ENCODE peak calls at places on chromosomes 16 and 17, in five cellular contexts. P, V, T, W and N are unnamed samples. For H3K9me3, the result is how much of the 10 kb centered on the place peaks cover.

GRCh38 chr16:7268182-7268581 is 64.5 kb upstream of the RBFOX1 start:
- DNase-seq in P (peak), V (peak), T (no peak), W (no peak), N (no peak)

GRCh38 chr17:7184091-7184488 is 4.9 kb upstream of the ASGR1 start:
- DNase-seq in P (no peak), V (peak), T (peak), W (no peak), N (no peak)

GRCh38 chr17:79218175-79218824 is 143.7 kb downstream of the ENGASE start:
- DNase-seq in P (no peak), V (no peak), T (no peak), W (no peak), N (no peak)

GRCh38 chr16:70703041-70703834 is 17.4 kb upstream of the MTSS2 start:
- DNase-seq in P (no peak), V (peak), T (no peak), W (peak), N (peak)

GRCh38 chr17:79298801-79299200 is 224.2 kb downstream of the ENGASE start:
- DNase-seq in P (no peak), V (no peak), T (no peak), W (no peak), N (no peak)

GRCh38 chr17:74153456-74153810 is 50.0 kb upstream of the RPL38 start:
- DNase-seq in P (no peak), V (no peak), T (no peak), W (no peak), N (no peak)

GRCh38 chr16:67421030-67421429 is 4.8 kb upstream of the ZDHHC1 start:
- DNase-seq in P (no peak), V (no peak), T (no peak), W (no peak), N (no peak)

GRCh38 chr17:31490019-31490383 is 98.5 kb downstream of the RAB11FIP4 start:
- DNase-seq in P (no peak), V (no peak), T (no peak), W (no peak), N (no peak)

GRCh38 chr16:50884066-50884860 is 142.4 kb downstream of the CYLD start:
- DNase-seq in P (peak), V (no peak), T (no peak), W (no peak), N (no peak)

GRCh38 chr16:4828567-4829320 is 18.3 kb downstream of the GLYR1 start:
- DNase-seq in P (no peak), V (no peak), T (no peak), W (no peak), N (no peak)

DNA sequence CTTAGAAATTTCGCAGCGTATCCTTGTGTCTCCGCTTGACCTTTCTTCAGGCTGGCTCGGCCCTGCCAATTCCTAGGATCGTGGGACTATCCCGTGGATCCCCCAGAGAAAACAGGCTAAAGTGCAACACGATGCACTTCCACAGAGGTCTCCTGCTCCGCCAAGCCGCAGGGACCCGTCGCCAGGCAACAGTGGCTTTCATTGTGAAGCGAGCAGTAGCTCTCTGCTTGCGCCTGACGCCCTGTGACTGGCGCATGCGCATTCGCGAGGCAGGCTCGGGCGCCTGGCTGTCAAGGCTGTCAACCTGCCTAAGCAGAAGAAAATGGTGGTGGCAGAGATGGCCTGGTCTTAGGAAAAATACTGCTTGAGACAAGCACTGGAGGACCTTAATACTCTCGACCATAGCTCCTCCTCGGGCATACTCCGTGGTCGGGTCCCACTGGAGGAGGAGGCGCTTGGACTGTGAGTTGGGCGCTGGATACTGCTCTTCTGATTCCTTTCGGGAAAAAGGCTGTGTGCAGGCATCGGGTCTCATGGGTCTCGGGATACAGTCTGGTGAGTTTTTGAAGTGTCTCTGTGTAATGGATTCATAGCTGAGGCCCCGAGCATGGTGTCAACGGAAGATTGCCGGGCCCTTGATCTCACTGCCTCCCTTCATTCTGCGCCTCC is 2336.1 kb downstream of the TP53TG3F start:
- DNase-seq in P (no peak), V (no peak), T (no peak), W (no peak), N (no peak)
- H3K9me3 ChIP-seq in P (under half), V (under half), T (under half), W (half or more), N (under half)

GRCh38 chr16:66375451-66375850 is 9.0 kb downstream of the CDH5 start:
- DNase-seq in P (no peak), V (no peak), T (no peak), W (no peak), N (no peak)

GRCh38 chr16:66372078-66372897 is 5.8 kb downstream of the CDH5 start:
- DNase-seq in P (no peak), V (no peak), T (no peak), W (no peak), N (no peak)

GRCh38 chr16:66372898-66373155 is 6.3 kb downstream of the CDH5 start:
- DNase-seq in P (no peak), V (no peak), T (no peak), W (no peak), N (no peak)

GRCh38 chr16:66374176-66374575 is 7.7 kb downstream of the CDH5 start:
- DNase-seq in P (no peak), V (no peak), T (no peak), W (no peak), N (no peak)

GRCh38 chr16:66373667-66374066 is 7.2 kb downstream of the CDH5 start:
- DNase-seq in P (no peak), V (no peak), T (no peak), W (no peak), N (no peak)
- H3K27ac ChIP-seq in P (no peak), V (no peak), T (no peak), W (no peak), N (no peak)

GRCh38 chr16:35525979-35526590 is 2066.7 kb downstream of the TP53TG3F start:
- DNase-seq in P (no peak), V (no peak), T (no peak), W (no peak), N (no peak)

DNA sequence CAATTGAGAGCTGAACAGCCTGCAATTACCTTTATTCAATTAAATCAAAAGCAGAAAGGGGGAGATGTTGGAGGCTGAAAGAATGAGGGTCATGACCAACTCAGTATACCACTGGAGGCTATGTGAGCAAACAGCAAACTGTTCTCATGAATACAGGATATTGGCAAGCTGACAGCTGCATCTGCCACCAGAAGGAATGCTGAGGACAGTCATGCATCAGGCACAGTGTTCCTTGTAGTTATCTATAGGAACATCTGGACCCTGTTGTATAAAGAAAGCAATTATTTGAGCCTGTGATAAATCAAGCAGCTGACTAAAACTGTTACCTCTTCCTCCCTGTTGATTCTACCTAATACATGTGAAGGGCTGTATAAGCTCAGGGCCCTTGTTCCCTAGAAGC is 2064.6 kb downstream of the TP53TG3F start:
- DNase-seq in P (no peak), V (no peak), T (no peak), W (no peak), N (no peak)
- H3K9me3 ChIP-seq in P (under half), V (under half), T (under half), W (under half), N (under half)

DNA sequence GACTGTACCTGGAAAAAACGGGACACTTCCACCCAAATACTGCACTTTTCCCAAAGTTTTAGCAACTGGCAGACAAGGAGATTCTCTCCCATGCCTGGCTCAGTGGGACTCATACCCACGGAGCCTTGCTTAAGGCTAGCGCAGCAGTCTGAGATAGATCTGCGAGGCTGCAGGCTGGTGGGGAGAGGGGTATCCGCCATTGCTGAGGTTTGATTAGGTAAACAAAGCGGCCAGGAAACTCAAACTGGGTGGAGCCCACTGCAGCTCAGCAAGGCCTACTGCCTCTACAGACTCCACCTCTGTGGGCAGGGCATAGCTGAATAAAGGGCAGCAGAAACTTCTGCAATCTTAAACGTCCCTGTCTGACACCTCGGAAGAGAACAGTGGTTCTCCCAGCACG is 44.8 kb downstream of the UTP18 start:
- DNase-seq in P (no peak), V (no peak), T (no peak), W (no peak), N (no peak)
- H3K27ac ChIP-seq in P (no peak), V (no peak), T (no peak), W (no peak), N (no peak)

GRCh38 chr16:35733278-35733965 is 2274.0 kb downstream of the TP53TG3F start:
- DNase-seq in P (no peak), V (no peak), T (no peak), W (no peak), N (peak)
- H3K9me3 ChIP-seq in P (under half), V (under half), T (under half), W (half or more), N (under half)